ENCODE peak calls at places on chromosomes 13 and 19, in nine cellular contexts. A is GM23248, P is SK-N-SH, H is PC-3, V is GM23338, R is HCT116, O is neural progenitor cell, Y is MM.1S, L is hepatocyte. I is an unnamed sample.

GRCh38 chr19:45769821-45770191 is 754 bp upstream of the SIX5 start:
- DNase-seq in H (no peak), R (no peak), O (peak; percentile 73), A (peak; percentile 83), V (peak; percentile 44), P (no peak), Y (peak; percentile 44), L (peak; percentile 71), I (peak; percentile 70)

GRCh38 chr13:105518086-105518485 is 1017.4 kb downstream of the EFNB2 start:
- DNase-seq in Y (no peak), R (no peak), P (no peak), O (no peak), V (no peak), A (no peak), H (no peak), L (no peak), I (no peak)

GRCh38 chr19:6947745-6948144 is 60.4 kb downstream of the ADGRE1 start:
- DNase-seq in R (peak; percentile 23), A (peak; percentile 76), P (no peak), O (no peak), L (no peak), Y (no peak), V (no peak), H (peak; percentile 64), I (no peak)

GRCh38 chr13:66933994-66934393 is 296.1 kb downstream of the PCDH9 start:
- DNase-seq in V (no peak), Y (no peak), R (peak; percentile 12), H (peak; percentile 89), O (no peak), L (no peak), P (no peak), A (peak; percentile 2), I (no peak)

GRCh38 chr13:89455741-89456140 is 1784.6 kb downstream of the SLITRK5 start:
- DNase-seq in Y (no peak), O (no peak), V (no peak), H (peak; percentile 60), R (no peak), L (no peak), A (no peak), P (no peak), I (no peak)

GRCh38 chr13:59099182-59099950 is 1064.4 kb downstream of the DIAPH3 start:
- DNase-seq in A (no peak), V (peak; percentile 2), H (no peak), P (no peak), R (no peak), O (peak; percentile 70), L (no peak), Y (no peak), I (no peak)

GRCh38 chr19:38247126-38247525 is 9.0 kb downstream of the PPP1R14A start:
- DNase-seq in L (no peak), R (no peak), Y (no peak), H (no peak), V (no peak), O (no peak), P (no peak), A (peak; percentile 55), I (no peak)

GRCh38 chr19:36032251-36033104 is at the start of gene CLIP3:
- DNase-seq in O (peak; percentile 91), R (no peak), Y (no peak), L (peak; percentile 79), P (peak; percentile 100), H (no peak), A (peak; percentile 84), V (peak; percentile 87), I (no peak)

GRCh38 chr19:6987850-6988249 is 33.4 kb downstream of the MBD3L2B start:
- DNase-seq in V (no peak), L (no peak), R (no peak), Y (no peak), H (no peak), O (no peak), A (no peak), P (no peak), I (no peak)

GRCh38 chr13:50127017-50127725 is 111.9 kb downstream of the KCNRG start:
- DNase-seq in P (no peak), L (peak; percentile 72), V (peak; percentile 63), A (peak; percentile 69), H (no peak), Y (no peak), R (no peak), O (peak; percentile 75), I (no peak)

GRCh38 chr13:94419304-94419943 is 60.1 kb downstream of the DCT start:
- DNase-seq in R (no peak), Y (no peak), H (peak; percentile 72), L (no peak), P (no peak), O (no peak), A (peak; percentile 87), V (no peak), I (no peak)

GRCh38 chr13:40983269-40983668 is 35.8 kb downstream of the ELF1 start:
- DNase-seq in A (peak; percentile 30), V (no peak), R (no peak), O (no peak), P (no peak), H (no peak), L (no peak), Y (no peak), I (no peak)

GRCh38 chr13:113817860-113818691 is 45.8 kb downstream of the GAS6 start:
- DNase-seq in Y (no peak), A (peak; percentile 31), L (no peak), R (no peak), H (no peak), V (no peak), O (no peak), P (no peak), I (no peak)

GRCh38 chr19:41264581-41265375 is 606 bp downstream of the HNRNPUL1 start:
- DNase-seq in A (peak; percentile 67), Y (peak; percentile 55), P (peak; percentile 67), V (peak; percentile 84), O (peak; percentile 54), R (no peak), L (peak; percentile 81), H (peak; percentile 46), I (peak; percentile 64)

GRCh38 chr13:76758257-76758656 is 127.9 kb downstream of the KCTD12 start:
- DNase-seq in L (no peak), Y (no peak), O (no peak), H (no peak), R (no peak), A (no peak), P (peak; percentile 51), V (no peak), I (no peak)

GRCh38 chr19:2049741-2050348 is 1.2 kb downstream of the MKNK2 start:
- DNase-seq in H (peak; percentile 67), V (peak; percentile 69), O (peak; percentile 60), A (peak; percentile 77), R (no peak), Y (peak; percentile 71), P (peak; percentile 71), L (peak; percentile 90), I (peak; percentile 87)

GRCh38 chr19:12782174-12782423 is 6.7 kb upstream of the HOOK2 start:
- DNase-seq in O (no peak), L (no peak), A (no peak), Y (no peak), V (no peak), H (no peak), R (no peak), P (no peak), I (no peak)

GRCh38 chr13:40534456-40534855 is 132.0 kb downstream of the FOXO1 start:
- DNase-seq in P (no peak), H (no peak), A (no peak), V (no peak), R (no peak), O (no peak), Y (no peak), L (peak; percentile 49), I (no peak)

GRCh38 chr19:34959021-34959420 is 5.0 kb downstream of the ZNF792 start:
- DNase-seq in Y (no peak), P (no peak), O (no peak), L (no peak), V (no peak), H (no peak), R (no peak), A (no peak), I (no peak)

GRCh38 chr19:13116282-13117175 is at the start of gene TRMT1:
- DNase-seq in L (peak; percentile 94), H (peak; percentile 97), V (peak; percentile 98), R (peak; percentile 93), Y (peak; percentile 91), P (peak; percentile 94), A (peak; percentile 96), O (peak; percentile 95), I (peak; percentile 95)

GRCh38 chr19:51258165-51258564 is 7.3 kb downstream of the SIGLECL1 start:
- DNase-seq in O (no peak), P (no peak), V (no peak), R (no peak), A (no peak), Y (no peak), L (no peak), H (no peak), I (no peak)

GRCh38 chr13:20160346-20161274 is at the start of gene GJA3:
- DNase-seq in V (peak; percentile 77), Y (no peak), H (peak; percentile 48), O (peak; percentile 84), L (peak; percentile 70), P (peak; percentile 62), A (peak; percentile 79), R (no peak), I (no peak)

GRCh38 chr19:3450796-3451411 is 29.4 kb downstream of the SMIM24 start:
- DNase-seq in O (no peak), V (no peak), R (no peak), L (peak; percentile 73), H (peak; percentile 74), Y (peak; percentile 30), A (peak; percentile 99), P (no peak), I (no peak)
- TF ChIP-seq EZH2phosphoT487 in O (no peak), V (no peak), R (no peak), L (no peak), H (no peak), Y (no peak), A (no peak), P (no peak), I (no peak)

GRCh38 chr19:9709305-9709704 is 34.4 kb upstream of the ZNF562 start:
- DNase-seq in H (no peak), L (no peak), A (no peak), P (no peak), O (no peak), V (no peak), Y (no peak), R (no peak), I (no peak)
- TF ChIP-seq EZH2phosphoT487 in H (no peak), L (no peak), A (no peak), P (no peak), O (no peak), V (no peak), Y (no peak), R (no peak), I (no peak)

DNA sequence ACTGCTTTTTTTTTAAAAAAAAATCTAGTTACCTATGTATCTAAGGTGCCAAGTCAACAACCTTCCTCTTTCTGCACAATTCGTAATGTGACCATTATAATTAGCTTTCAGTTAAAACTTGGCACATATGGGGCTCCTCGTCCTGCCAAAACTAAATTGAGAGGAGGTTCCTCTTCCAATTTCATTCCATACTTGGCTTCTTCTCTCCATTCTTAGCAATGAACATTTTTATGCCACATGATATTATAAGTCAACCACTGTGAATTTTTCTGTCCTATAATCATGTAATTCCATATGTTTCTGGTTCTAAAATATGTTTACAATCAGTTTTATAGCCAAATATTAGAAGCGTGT is 177.0 kb downstream of the DCLK1 start:
- DNase-seq in V (no peak), H (no peak), R (no peak), Y (no peak), A (no peak), O (no peak), L (no peak), P (no peak), I (no peak)
- TF ChIP-seq EZH2phosphoT487 in V (no peak), H (no peak), R (no peak), Y (no peak), A (no peak), O (no peak), L (no peak), P (no peak), I (no peak)

GRCh38 chr13:99434258-99434788 is 66.9 kb upstream of the TM9SF2 start:
- DNase-seq in R (no peak), H (no peak), O (no peak), P (no peak), Y (no peak), A (no peak), L (peak; percentile 33), V (peak; percentile 73), I (no peak)
- TF ChIP-seq EZH2phosphoT487 in R (no peak), H (no peak), O (no peak), P (no peak), Y (no peak), A (no peak), L (no peak), V (no peak), I (no peak)